ENCODE peak calls at places on chromosome 15, in seven cellular contexts. W, C, A, L, R, Q and V are unnamed samples.

GRCh38 chr15:50210462-50211264 is 28.7 kb downstream of the SLC27A2 start:
- DNase-seq in W (no peak), A (no peak), R (no peak), Q (peak), L (no peak), C (peak), V (no peak)

GRCh38 chr15:81349271-81349670 is 24.7 kb downstream of the TMC3 start:
- DNase-seq in W (no peak), Q (no peak), R (no peak), L (peak), C (no peak), A (no peak), V (no peak)

GRCh38 chr15:39491917-39492490 is 88.9 kb upstream of the THBS1 start:
- DNase-seq in Q (no peak), R (no peak), L (no peak), C (no peak), W (peak), A (no peak), V (no peak)

GRCh38 chr15:43168192-43169107 is 16.8 kb upstream of the CCNDBP1 start:
- DNase-seq in W (no peak), C (no peak), L (no peak), R (no peak), A (no peak), Q (no peak), V (no peak)

GRCh38 chr15:69665641-69666091 is 213.0 kb downstream of the RPLP1 start:
- DNase-seq in W (no peak), L (no peak), A (no peak), R (no peak), Q (no peak), C (no peak), V (no peak)

GRCh38 chr15:59255647-59256380 is 49.2 kb downstream of the LDHAL6B start:
- DNase-seq in Q (no peak), W (no peak), L (no peak), R (no peak), C (peak), A (no peak), V (no peak)

GRCh38 chr15:43545426-43545825 is 28.0 kb downstream of the MAP1A start:
- DNase-seq in R (no peak), L (no peak), A (no peak), C (no peak), Q (no peak), W (no peak), V (no peak)

GRCh38 chr15:87873501-87873900 is 383.0 kb downstream of the NTRK3 start:
- DNase-seq in W (no peak), C (no peak), A (no peak), R (no peak), Q (no peak), L (no peak), V (no peak)

GRCh38 chr15:57306305-57306943 is 69.9 kb upstream of the CGNL1 start:
- DNase-seq in A (peak), W (peak), Q (no peak), R (peak), L (peak), C (peak), V (peak)

GRCh38 chr15:29465816-29466215 is 196.2 kb upstream of the NSMCE3 start:
- DNase-seq in W (no peak), C (no peak), A (no peak), R (no peak), L (no peak), Q (no peak), V (no peak)

GRCh38 chr15:41490355-41490754 is 3.3 kb upstream of the ITPKA start:
- DNase-seq in R (no peak), A (peak), W (no peak), Q (peak), L (no peak), C (peak), V (no peak)

GRCh38 chr15:56532766-56533455 is 68.0 kb upstream of the MNS1 start:
- DNase-seq in W (no peak), C (no peak), L (no peak), A (no peak), Q (no peak), R (no peak), V (no peak)

GRCh38 chr15:31271706-31272557 is 54.7 kb upstream of the KLF13 start:
- DNase-seq in Q (no peak), C (no peak), W (no peak), R (no peak), A (no peak), L (no peak), V (no peak)

GRCh38 chr15:77582763-77583162 is 49.9 kb downstream of the LINGO1 start:
- DNase-seq in C (peak), R (no peak), L (no peak), W (no peak), Q (no peak), A (no peak), V (no peak)

GRCh38 chr15:67156426-67156825 is 91.0 kb downstream of the SMAD3 start:
- DNase-seq in L (no peak), W (no peak), Q (no peak), R (no peak), A (no peak), C (no peak), V (no peak)

GRCh38 chr15:90595760-90596155 is 66.0 kb downstream of the CRTC3 start:
- DNase-seq in L (no peak), Q (no peak), C (no peak), A (no peak), W (no peak), R (no peak), V (no peak)

GRCh38 chr15:98647026-98647773 is 1.1 kb upstream of the IGF1R start:
- DNase-seq in R (no peak), W (peak), L (peak), A (peak), Q (no peak), C (peak), V (peak)

GRCh38 chr15:80152896-80153876 is at the start of gene FAH:
- DNase-seq in Q (no peak), L (peak), W (no peak), C (no peak), R (no peak), A (peak), V (no peak)

GRCh38 chr15:69459063-69459462 is 6.4 kb downstream of the RPLP1 start:
- DNase-seq in Q (no peak), W (no peak), C (no peak), R (no peak), L (no peak), A (no peak), V (no peak)

GRCh38 chr15:40358492-40359353 is 704 bp downstream of the DISP2 start:
- DNase-seq in A (peak), L (no peak), C (no peak), Q (no peak), R (no peak), W (no peak), V (no peak)

GRCh38 chr15:26841941-26842340 is 24.9 kb upstream of the GABRA5 start:
- DNase-seq in Q (no peak), A (no peak), R (no peak), L (no peak), W (no peak), C (no peak), V (no peak)

GRCh38 chr15:26841514-26841913 is 25.3 kb upstream of the GABRA5 start:
- DNase-seq in L (no peak), C (no peak), Q (no peak), A (no peak), R (no peak), W (no peak), V (no peak)

GRCh38 chr15:26842391-26842790 is 24.5 kb upstream of the GABRA5 start:
- DNase-seq in W (no peak), Q (no peak), L (no peak), R (no peak), A (no peak), C (no peak), V (no peak)

GRCh38 chr15:26844901-26845300 is 22.0 kb upstream of the GABRA5 start:
- DNase-seq in A (no peak), R (no peak), W (no peak), L (no peak), Q (no peak), C (no peak), V (no peak)

DNA sequence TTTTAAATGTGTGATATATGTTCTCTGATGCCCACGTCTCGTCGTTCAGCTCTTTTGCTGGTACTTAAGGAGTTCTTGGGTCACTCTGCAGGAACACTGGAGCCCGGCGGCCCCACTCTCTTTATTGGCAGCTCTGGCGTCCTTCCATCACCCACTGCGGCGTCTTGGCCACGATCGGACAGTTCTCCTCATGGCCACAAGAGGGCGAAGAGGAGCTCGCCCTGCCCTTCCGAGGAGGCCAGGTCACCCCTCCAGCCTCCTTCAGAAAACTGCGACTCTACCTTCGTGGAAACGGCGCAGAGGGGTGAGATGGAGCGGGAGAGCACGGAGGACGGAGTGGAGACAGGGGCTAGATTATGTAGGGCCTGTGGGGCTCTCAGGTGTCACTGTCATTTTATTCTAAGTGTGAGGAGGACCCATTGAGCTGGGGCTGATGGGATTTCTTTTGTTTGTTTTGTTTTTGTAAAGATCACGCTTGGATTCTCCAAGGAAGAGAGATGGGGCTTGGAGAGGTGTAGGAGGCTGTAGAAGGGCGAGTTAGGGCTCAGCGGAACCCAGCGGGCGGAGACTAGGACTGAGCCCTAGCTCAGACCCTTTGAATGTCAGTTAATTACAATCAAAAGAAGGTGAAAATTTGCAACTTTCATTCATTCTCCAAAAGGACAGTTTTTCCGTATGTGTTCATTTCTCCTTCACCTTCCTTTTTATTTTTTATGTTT is 28.0 kb upstream of the GABRA5 start:
- DNase-seq in A (no peak), Q (no peak), W (no peak), C (peak), R (no peak), L (no peak), V (peak)
- TF ChIP-seq CTCF in A (peak), Q (peak), W (no peak), C (peak), R (no peak), L (no peak), V (peak)

GRCh38 chr15:63006032-63006878 is 36.3 kb upstream of the TPM1 start:
- DNase-seq in W (no peak), A (no peak), Q (peak), L (no peak), R (no peak), C (peak), V (no peak)

GRCh38 chr15:62999923-63000484 is 42.5 kb upstream of the TPM1 start:
- DNase-seq in L (no peak), R (no peak), W (no peak), Q (no peak), C (no peak), A (no peak), V (no peak)

GRCh38 chr15:63008333-63009049 is 34.1 kb upstream of the TPM1 start:
- DNase-seq in A (no peak), W (no peak), Q (no peak), L (no peak), R (no peak), C (no peak), V (no peak)

GRCh38 chr15:63000706-63001105 is 41.8 kb upstream of the TPM1 start:
- DNase-seq in L (no peak), W (no peak), A (no peak), R (no peak), Q (no peak), C (no peak), V (no peak)

GRCh38 chr15:63003836-63004610 is 38.5 kb upstream of the TPM1 start:
- DNase-seq in Q (no peak), L (no peak), A (no peak), R (no peak), C (no peak), W (no peak), V (no peak)
- TF ChIP-seq CTCF in Q (no peak), L (no peak), A (no peak), R (no peak), C (no peak), W (no peak), V (no peak)

DNA sequence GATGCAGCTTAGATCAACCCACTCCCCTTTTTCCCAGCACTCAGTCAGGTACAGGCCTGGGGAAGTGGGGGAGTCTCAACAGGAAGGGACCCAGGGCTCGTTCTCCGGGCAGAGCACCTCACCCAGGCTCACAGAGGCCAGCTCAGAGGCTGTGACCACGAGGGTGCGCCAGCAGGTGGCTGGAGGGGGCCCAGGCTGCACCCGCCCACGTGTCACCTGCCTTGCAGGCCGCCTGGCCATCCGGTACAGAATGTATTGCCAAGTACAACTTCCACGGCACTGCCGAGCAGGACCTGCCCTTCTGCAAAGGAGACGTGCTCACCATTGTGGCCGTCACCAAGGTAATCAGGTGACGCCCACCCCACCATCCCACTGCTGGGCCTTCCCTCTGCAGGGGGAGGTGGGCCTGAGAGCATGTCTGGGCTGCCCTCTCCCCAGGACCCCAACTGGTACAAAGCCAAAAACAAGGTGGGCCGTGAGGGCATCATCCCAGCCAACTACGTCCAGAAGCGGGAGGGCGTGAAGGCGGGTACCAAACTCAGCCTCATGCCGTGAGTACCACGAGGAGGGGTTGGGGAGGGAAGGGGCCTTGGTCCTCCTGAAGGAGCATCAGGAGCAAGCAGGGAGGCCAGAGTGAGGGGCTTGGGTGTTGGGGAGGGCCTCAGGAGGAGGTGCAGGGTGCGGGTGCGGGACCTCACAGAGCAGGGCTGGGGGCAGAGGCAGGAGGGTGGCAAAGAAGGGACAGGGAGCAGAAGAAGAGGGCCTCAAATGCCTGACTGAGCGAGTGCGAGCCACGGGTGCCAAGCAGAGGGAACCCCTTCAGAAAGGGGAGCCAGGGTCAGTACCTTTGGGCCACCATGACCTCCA is 14.0 kb upstream of the LMAN1L start:
- DNase-seq in A (peak), R (no peak), C (no peak), Q (no peak), W (no peak), L (no peak), V (no peak)
- TF ChIP-seq CTCF in A (peak), R (no peak), C (no peak), Q (no peak), W (no peak), L (no peak), V (no peak)

DNA sequence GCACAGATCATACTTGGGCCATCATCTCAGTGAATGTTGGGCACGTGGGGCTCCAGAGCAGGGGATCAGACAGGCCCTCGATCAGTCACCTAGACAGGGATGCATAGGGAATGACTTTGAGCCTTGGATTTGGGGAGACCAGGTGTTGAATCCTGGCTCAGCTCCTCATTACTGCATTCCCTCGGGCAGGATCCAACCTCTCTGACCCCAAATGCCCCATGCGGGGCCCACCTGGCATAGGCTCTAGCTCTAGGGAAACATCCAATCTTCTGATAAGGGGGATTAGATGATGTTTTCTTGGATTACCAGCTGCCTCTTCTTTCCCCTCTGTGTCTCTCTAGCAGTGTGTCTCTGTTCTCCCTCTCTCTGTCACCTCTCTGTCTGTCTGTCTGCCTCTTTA is 22.7 kb downstream of the LOXL1 start:
- DNase-seq in C (no peak), R (no peak), W (no peak), Q (no peak), L (no peak), A (no peak), V (no peak)
- TF ChIP-seq CTCF in C (no peak), R (no peak), W (no peak), Q (no peak), L (no peak), A (no peak), V (no peak)

GRCh38 chr15:84826369-84826823 is 9.2 kb downstream of the ALPK3 start:
- DNase-seq in C (peak), L (no peak), R (no peak), Q (no peak), A (no peak), W (no peak), V (peak)
- TF ChIP-seq CTCF in C (peak), L (no peak), R (peak), Q (peak), A (peak), W (no peak), V (peak)

DNA sequence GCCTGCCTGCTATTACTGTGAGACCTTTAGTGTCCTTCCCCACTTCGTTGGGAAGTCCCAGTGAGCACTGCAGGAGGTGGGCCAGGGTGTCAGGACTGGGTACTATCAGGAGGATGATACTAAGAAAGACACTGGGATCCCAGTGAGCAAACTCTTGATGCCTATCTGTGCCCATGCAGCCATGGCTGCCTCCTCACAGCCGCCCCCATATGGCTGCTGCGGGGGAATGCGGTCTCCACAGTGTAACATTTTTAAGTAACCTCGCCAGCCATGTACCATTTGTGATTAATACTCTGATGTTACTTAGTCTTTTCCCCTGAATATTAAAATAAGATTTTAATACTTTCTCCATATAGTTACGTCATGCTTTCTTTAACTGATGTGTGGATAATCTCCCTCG is 312.2 kb downstream of the RYR3 start:
- DNase-seq in C (no peak), A (no peak), Q (no peak), W (no peak), L (no peak), R (no peak), V (no peak)
- TF ChIP-seq CTCF in C (no peak), A (no peak), Q (no peak), W (no peak), L (no peak), R (no peak), V (peak)

GRCh38 chr15:75720787-75721461 is 8.3 kb upstream of the CSPG4 start:
- DNase-seq in L (peak), W (no peak), A (peak), Q (peak), C (peak), R (no peak), V (no peak)
- TF ChIP-seq CTCF in L (no peak), W (no peak), A (peak), Q (peak), C (peak), R (peak), V (no peak)